ENCODE peak calls at places on chromosomes 3 and 15, in five cellular contexts. One of them, this sample, is unnamed.

GRCh38 chr3:177622520-177622919 is 425.2 kb upstream of the TBL1XR1 start:
- DNase-seq in posterior vena cava: no peak
- DNase-seq in RPMI8226: no peak
- DNase-seq in effector memory CD8-positive, alpha-beta T cell: no peak
- DNase-seq in T-cell: no peak
- DNase-seq in this sample: no peak

GRCh38 chr3:138442433-138442832 is 8.0 kb downstream of the ESYT3 start:
- DNase-seq in posterior vena cava: peak
- DNase-seq in RPMI8226: no peak
- DNase-seq in effector memory CD8-positive, alpha-beta T cell: no peak
- DNase-seq in T-cell: no peak
- DNase-seq in this sample: no peak

GRCh38 chr3:138063416-138063815 is 52.0 kb downstream of the DZIP1L start:
- DNase-seq in posterior vena cava: no peak
- DNase-seq in RPMI8226: no peak
- DNase-seq in effector memory CD8-positive, alpha-beta T cell: no peak
- DNase-seq in T-cell: no peak
- DNase-seq in this sample: no peak

GRCh38 chr15:57708047-57708446 is 1.5 kb downstream of the POLR2M start:
- DNase-seq in posterior vena cava: no peak
- DNase-seq in RPMI8226: no peak
- DNase-seq in effector memory CD8-positive, alpha-beta T cell: no peak
- DNase-seq in T-cell: no peak
- DNase-seq in this sample: no peak

GRCh38 chr3:33426068-33426467 is 14.1 kb downstream of the UBP1 start:
- DNase-seq in posterior vena cava: no peak
- DNase-seq in RPMI8226: no peak
- DNase-seq in effector memory CD8-positive, alpha-beta T cell: no peak
- DNase-seq in T-cell: no peak
- DNase-seq in this sample: no peak

GRCh38 chr3:44114142-44114541 is 127.5 kb upstream of the TOPAZ1 start:
- DNase-seq in posterior vena cava: no peak
- DNase-seq in RPMI8226: peak
- DNase-seq in effector memory CD8-positive, alpha-beta T cell: no peak
- DNase-seq in T-cell: peak
- DNase-seq in this sample: no peak

GRCh38 chr3:180548050-180548449 is 53.9 kb upstream of the TTC14 start:
- DNase-seq in posterior vena cava: no peak
- DNase-seq in RPMI8226: no peak
- DNase-seq in effector memory CD8-positive, alpha-beta T cell: no peak
- DNase-seq in T-cell: no peak
- DNase-seq in this sample: no peak

GRCh38 chr15:60905587-60905986 is 323.5 kb downstream of the RORA start:
- DNase-seq in posterior vena cava: no peak
- DNase-seq in RPMI8226: no peak
- DNase-seq in effector memory CD8-positive, alpha-beta T cell: peak
- DNase-seq in T-cell: peak
- DNase-seq in this sample: peak

GRCh38 chr3:181729071-181729915 is 17.6 kb downstream of the SOX2 start:
- DNase-seq in posterior vena cava: no peak
- DNase-seq in RPMI8226: no peak
- DNase-seq in effector memory CD8-positive, alpha-beta T cell: no peak
- DNase-seq in T-cell: no peak
- DNase-seq in this sample: no peak

GRCh38 chr3:106215047-106215446 is 346.2 kb upstream of the CBLB start:
- DNase-seq in posterior vena cava: no peak
- DNase-seq in RPMI8226: no peak
- DNase-seq in effector memory CD8-positive, alpha-beta T cell: no peak
- DNase-seq in T-cell: no peak
- DNase-seq in this sample: no peak

GRCh38 chr3:125437631-125438435 is 62.7 kb upstream of the ZNF148 start:
- DNase-seq in posterior vena cava: peak
- DNase-seq in RPMI8226: peak
- DNase-seq in effector memory CD8-positive, alpha-beta T cell: peak
- DNase-seq in T-cell: peak
- DNase-seq in this sample: peak

GRCh38 chr3:56320907-56321306 is 147.4 kb downstream of the ERC2 start:
- DNase-seq in posterior vena cava: no peak
- DNase-seq in RPMI8226: no peak
- DNase-seq in effector memory CD8-positive, alpha-beta T cell: no peak
- DNase-seq in T-cell: no peak
- DNase-seq in this sample: no peak

GRCh38 chr15:45637552-45638033 is 2.8 kb downstream of the SQOR start:
- DNase-seq in posterior vena cava: no peak
- DNase-seq in RPMI8226: peak
- DNase-seq in effector memory CD8-positive, alpha-beta T cell: peak
- DNase-seq in T-cell: peak
- DNase-seq in this sample: peak

GRCh38 chr3:169091196-169091595 is 572.3 kb downstream of the MECOM start:
- DNase-seq in posterior vena cava: no peak
- DNase-seq in RPMI8226: no peak
- DNase-seq in effector memory CD8-positive, alpha-beta T cell: no peak
- DNase-seq in T-cell: no peak
- DNase-seq in this sample: no peak

GRCh38 chr3:117547956-117548550 is 838.5 kb downstream of the TUSC7 start:
- DNase-seq in posterior vena cava: no peak
- DNase-seq in RPMI8226: no peak
- DNase-seq in effector memory CD8-positive, alpha-beta T cell: no peak
- DNase-seq in T-cell: no peak
- DNase-seq in this sample: no peak

GRCh38 chr3:156642750-156643728 is 31.4 kb upstream of the TIPARP start:
- DNase-seq in posterior vena cava: no peak
- DNase-seq in RPMI8226: no peak
- DNase-seq in effector memory CD8-positive, alpha-beta T cell: no peak
- DNase-seq in T-cell: no peak
- DNase-seq in this sample: no peak

GRCh38 chr3:55609230-55610100 is 122.4 kb upstream of the WNT5A start:
- DNase-seq in posterior vena cava: no peak
- DNase-seq in RPMI8226: no peak
- DNase-seq in effector memory CD8-positive, alpha-beta T cell: no peak
- DNase-seq in T-cell: no peak
- DNase-seq in this sample: no peak

GRCh38 chr3:73614385-73614784 is 10.4 kb downstream of the PDZRN3 start:
- DNase-seq in posterior vena cava: no peak
- DNase-seq in RPMI8226: no peak
- DNase-seq in effector memory CD8-positive, alpha-beta T cell: no peak
- DNase-seq in T-cell: no peak
- DNase-seq in this sample: no peak

GRCh38 chr3:159796744-159797143 is 191.9 kb upstream of the IL12A start:
- DNase-seq in posterior vena cava: no peak
- DNase-seq in RPMI8226: no peak
- DNase-seq in effector memory CD8-positive, alpha-beta T cell: no peak
- DNase-seq in T-cell: no peak
- DNase-seq in this sample: no peak

GRCh38 chr3:194042947-194043346 is 93.0 kb upstream of the HES1 start:
- DNase-seq in posterior vena cava: no peak
- DNase-seq in RPMI8226: no peak
- DNase-seq in effector memory CD8-positive, alpha-beta T cell: no peak
- DNase-seq in T-cell: no peak
- DNase-seq in this sample: no peak

GRCh38 chr3:127954642-127955041 is 39.6 kb downstream of the KBTBD12 start:
- DNase-seq in posterior vena cava: no peak
- DNase-seq in RPMI8226: no peak
- DNase-seq in effector memory CD8-positive, alpha-beta T cell: no peak
- DNase-seq in T-cell: no peak
- DNase-seq in this sample: no peak

GRCh38 chr15:68415501-68416157 is 16.3 kb downstream of the ITGA11 start:
- DNase-seq in posterior vena cava: peak
- DNase-seq in RPMI8226: no peak
- DNase-seq in effector memory CD8-positive, alpha-beta T cell: no peak
- DNase-seq in T-cell: no peak
- DNase-seq in this sample: no peak

GRCh38 chr15:66722757-66723540 is 20.9 kb downstream of the SMAD6 start:
- DNase-seq in posterior vena cava: peak
- DNase-seq in RPMI8226: peak
- DNase-seq in effector memory CD8-positive, alpha-beta T cell: no peak
- DNase-seq in T-cell: no peak
- DNase-seq in this sample: no peak

GRCh38 chr3:32882180-32882579 is 64.4 kb downstream of the TRIM71 start:
- DNase-seq in posterior vena cava: no peak
- DNase-seq in RPMI8226: no peak
- DNase-seq in effector memory CD8-positive, alpha-beta T cell: no peak
- DNase-seq in T-cell: no peak
- DNase-seq in this sample: no peak

This sample was measured in effector CD4-positive, alpha-beta T cell.